ENCODE peak calls at places on chromosomes 13 and 19, in five cellular contexts. One of them, this sample, is unnamed.

GRCh38 chr13:49057176-49057575 is 81.5 kb downstream of the FNDC3A start:
- DNase-seq in osteocyte: no peak
- DNase-seq in HFF-Myc: no peak
- DNase-seq in uterus: no peak
- DNase-seq in GM20000: no peak
- DNase-seq in this sample: no peak

GRCh38 chr19:6423499-6424189 is 967 bp downstream of the KHSRP start:
- DNase-seq in GM20000: peak
- DNase-seq in HFF-Myc: no peak
- DNase-seq in osteocyte: no peak
- DNase-seq in uterus: peak
- DNase-seq in this sample: peak

GRCh38 chr13:102845289-102845629 is 573 bp upstream of the ERCC5 start:
- DNase-seq in osteocyte: no peak
- DNase-seq in uterus: no peak
- DNase-seq in GM20000: no peak
- DNase-seq in HFF-Myc: no peak
- DNase-seq in this sample: no peak

GRCh38 chr13:114049026-114049425 is 75.2 kb upstream of the C13orf46 start:
- DNase-seq in osteocyte: no peak
- DNase-seq in uterus: no peak
- DNase-seq in GM20000: peak
- DNase-seq in HFF-Myc: no peak
- DNase-seq in this sample: peak

GRCh38 chr19:45899253-45899652 is 3.2 kb downstream of the MYPOP start:
- DNase-seq in osteocyte: no peak
- DNase-seq in uterus: no peak
- DNase-seq in GM20000: no peak
- DNase-seq in HFF-Myc: no peak
- DNase-seq in this sample: no peak

GRCh38 chr13:39410089-39410901 is 192.7 kb downstream of the LHFPL6 start:
- DNase-seq in HFF-Myc: no peak
- DNase-seq in GM20000: no peak
- DNase-seq in osteocyte: no peak
- DNase-seq in uterus: no peak
- DNase-seq in this sample: no peak

GRCh38 chr13:80048802-80049201 is 292.1 kb downstream of the SPRY2 start:
- DNase-seq in HFF-Myc: peak
- DNase-seq in osteocyte: peak
- DNase-seq in GM20000: peak
- DNase-seq in uterus: peak
- DNase-seq in this sample: peak

GRCh38 chr19:2779121-2779740 is 3.8 kb downstream of the SGTA start:
- DNase-seq in uterus: no peak
- DNase-seq in HFF-Myc: no peak
- DNase-seq in osteocyte: no peak
- DNase-seq in GM20000: no peak
- DNase-seq in this sample: no peak

GRCh38 chr19:45938733-45939319 is 24.2 kb upstream of the NANOS2 start:
- DNase-seq in uterus: no peak
- DNase-seq in HFF-Myc: no peak
- DNase-seq in osteocyte: no peak
- DNase-seq in GM20000: no peak
- DNase-seq in this sample: no peak

GRCh38 chr19:14073232-14073924 is 792 bp downstream of the MISP3 start:
- DNase-seq in GM20000: peak
- DNase-seq in osteocyte: peak
- DNase-seq in HFF-Myc: no peak
- DNase-seq in uterus: peak
- DNase-seq in this sample: peak
- TF ChIP-seq CTCF in GM20000: peak
- TF ChIP-seq CTCF in osteocyte: peak
- TF ChIP-seq CTCF in HFF-Myc: peak
- TF ChIP-seq CTCF in uterus: peak
- TF ChIP-seq CTCF in this sample: peak

GRCh38 chr13:98905199-98905598 is 72.7 kb downstream of the DOCK9 start:
- DNase-seq in osteocyte: no peak
- DNase-seq in uterus: no peak
- DNase-seq in HFF-Myc: no peak
- DNase-seq in GM20000: no peak
- DNase-seq in this sample: no peak
- TF ChIP-seq CTCF in osteocyte: no peak
- TF ChIP-seq CTCF in uterus: no peak
- TF ChIP-seq CTCF in HFF-Myc: no peak
- TF ChIP-seq CTCF in GM20000: no peak
- TF ChIP-seq CTCF in this sample: no peak

DNA sequence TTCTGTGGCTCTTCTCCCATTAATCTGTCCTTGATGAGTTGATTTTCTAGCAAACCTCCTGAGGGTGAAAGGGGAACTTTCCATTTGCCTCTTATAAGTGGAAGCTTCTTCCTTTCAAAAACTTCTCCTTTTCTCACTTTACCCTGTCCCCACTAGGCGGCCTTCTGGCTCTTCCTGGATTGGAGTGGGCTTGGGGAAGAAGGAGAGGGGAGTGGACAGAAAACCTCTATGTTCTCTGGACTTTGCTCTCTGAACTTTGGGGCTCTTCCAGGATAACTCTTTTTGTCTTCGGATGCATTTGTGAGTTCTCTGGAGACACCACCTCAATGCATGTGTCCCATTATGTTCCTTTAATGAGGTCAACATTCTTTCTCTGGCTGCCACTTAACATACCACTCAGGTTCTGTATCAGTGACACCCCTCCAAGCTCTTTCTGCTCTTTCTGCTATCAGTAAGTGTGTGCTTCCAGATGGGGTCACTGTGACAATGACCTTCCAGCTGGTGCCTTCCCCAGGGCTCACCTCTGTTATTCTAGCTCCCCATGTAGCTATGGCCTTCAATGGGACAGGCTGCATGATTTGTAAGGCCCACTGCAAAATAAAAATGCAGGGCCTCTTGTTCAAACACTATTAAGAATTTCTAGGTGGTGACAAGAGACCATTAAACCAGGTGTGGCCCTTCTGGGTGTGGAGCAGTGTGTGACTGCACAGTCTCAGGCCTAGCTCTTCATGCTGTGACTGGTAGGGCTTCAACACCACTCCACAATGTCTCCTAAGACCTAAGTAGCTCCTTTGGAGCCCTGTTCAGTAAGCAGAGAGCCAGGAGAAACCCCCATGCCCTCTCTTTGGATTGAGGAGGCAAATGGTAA is 389.2 kb downstream of the EFNB2 start:
- DNase-seq in HFF-Myc: no peak
- DNase-seq in GM20000: no peak
- DNase-seq in osteocyte: no peak
- DNase-seq in uterus: no peak
- DNase-seq in this sample: no peak
- TF ChIP-seq CTCF in HFF-Myc: peak
- TF ChIP-seq CTCF in GM20000: no peak
- TF ChIP-seq CTCF in osteocyte: no peak
- TF ChIP-seq CTCF in uterus: no peak
- TF ChIP-seq CTCF in this sample: no peak

GRCh38 chr13:106109391-106109791 is 426.1 kb downstream of the EFNB2 start:
- DNase-seq in uterus: no peak
- DNase-seq in GM20000: no peak
- DNase-seq in osteocyte: no peak
- DNase-seq in HFF-Myc: no peak
- DNase-seq in this sample: no peak

GRCh38 chr13:106112191-106112590 is 423.3 kb downstream of the EFNB2 start:
- DNase-seq in uterus: no peak
- DNase-seq in HFF-Myc: no peak
- DNase-seq in osteocyte: no peak
- DNase-seq in GM20000: no peak
- DNase-seq in this sample: no peak

GRCh38 chr13:106114981-106115554 is 420.4 kb downstream of the EFNB2 start:
- DNase-seq in HFF-Myc: no peak
- DNase-seq in uterus: no peak
- DNase-seq in osteocyte: no peak
- DNase-seq in GM20000: no peak
- DNase-seq in this sample: no peak

GRCh38 chr13:106113796-106114195 is 421.7 kb downstream of the EFNB2 start:
- DNase-seq in GM20000: no peak
- DNase-seq in osteocyte: no peak
- DNase-seq in HFF-Myc: no peak
- DNase-seq in uterus: no peak
- DNase-seq in this sample: no peak

GRCh38 chr13:106110241-106110855 is 425.1 kb downstream of the EFNB2 start:
- DNase-seq in osteocyte: no peak
- DNase-seq in GM20000: no peak
- DNase-seq in uterus: no peak
- DNase-seq in HFF-Myc: no peak
- DNase-seq in this sample: no peak
- TF ChIP-seq CTCF in osteocyte: no peak
- TF ChIP-seq CTCF in GM20000: no peak
- TF ChIP-seq CTCF in uterus: no peak
- TF ChIP-seq CTCF in HFF-Myc: no peak
- TF ChIP-seq CTCF in this sample: no peak

GRCh38 chr13:43303040-43303729 is 279.8 kb downstream of the DNAJC15 start:
- DNase-seq in HFF-Myc: peak
- DNase-seq in osteocyte: no peak
- DNase-seq in GM20000: peak
- DNase-seq in uterus: no peak
- DNase-seq in this sample: peak
- TF ChIP-seq CTCF in HFF-Myc: peak
- TF ChIP-seq CTCF in osteocyte: peak
- TF ChIP-seq CTCF in GM20000: peak
- TF ChIP-seq CTCF in uterus: peak
- TF ChIP-seq CTCF in this sample: no peak

GRCh38 chr19:11678504-11678903 is 60.2 kb downstream of the ZNF823 start:
- DNase-seq in HFF-Myc: no peak
- DNase-seq in GM20000: no peak
- DNase-seq in osteocyte: no peak
- DNase-seq in uterus: no peak
- DNase-seq in this sample: no peak

GRCh38 chr19:11675569-11675968 is 63.2 kb downstream of the ZNF823 start:
- DNase-seq in uterus: no peak
- DNase-seq in HFF-Myc: no peak
- DNase-seq in GM20000: no peak
- DNase-seq in osteocyte: no peak
- DNase-seq in this sample: no peak

GRCh38 chr19:11674067-11674492 is 64.7 kb downstream of the ZNF823 start:
- DNase-seq in HFF-Myc: no peak
- DNase-seq in uterus: no peak
- DNase-seq in GM20000: peak
- DNase-seq in osteocyte: no peak
- DNase-seq in this sample: no peak

GRCh38 chr19:11673608-11674041 is 65.1 kb downstream of the ZNF823 start:
- DNase-seq in GM20000: peak
- DNase-seq in uterus: peak
- DNase-seq in HFF-Myc: no peak
- DNase-seq in osteocyte: no peak
- DNase-seq in this sample: peak
- TF ChIP-seq CTCF in GM20000: peak
- TF ChIP-seq CTCF in uterus: peak
- TF ChIP-seq CTCF in HFF-Myc: peak
- TF ChIP-seq CTCF in osteocyte: peak
- TF ChIP-seq CTCF in this sample: peak